ENCODE peak calls at places on chromosomes 3 and 15, in eight cellular contexts. A, K, N, R, W, D, M and X are unnamed samples.

GRCh38 chr3:122169911-122170310 is 13.6 kb upstream of the CASR start:
- DNase-seq in A (no peak), K (no peak), N (no peak), R (no peak), W (no peak), D (no peak), M (no peak), X (no peak)

GRCh38 chr15:70341566-70341965 is 243.8 kb upstream of the TLE3 start:
- DNase-seq in A (peak; percentile 60), K (no peak), N (no peak), R (no peak), W (no peak), D (no peak), M (no peak), X (no peak)

GRCh38 chr3:128554100-128554464 is 61.1 kb upstream of the GATA2 start:
- DNase-seq in A (no peak), K (no peak), N (no peak), R (no peak), W (peak; percentile 19), D (no peak), M (no peak), X (peak; percentile 96)

GRCh38 chr15:62781081-62781497 is 261.5 kb upstream of the TPM1 start:
- DNase-seq in A (no peak), K (no peak), N (no peak), R (peak; percentile 50), W (no peak), D (no peak), M (no peak), X (no peak)

GRCh38 chr3:76731471-76731870 is 308.4 kb upstream of the ROBO2 start:
- DNase-seq in A (no peak), K (no peak), N (no peak), R (no peak), W (no peak), D (no peak), M (no peak), X (no peak)

GRCh38 chr3:62172199-62172598 is 201.2 kb downstream of the FEZF2 start:
- DNase-seq in A (no peak), K (no peak), N (no peak), R (no peak), W (no peak), D (no peak), M (no peak), X (no peak)

GRCh38 chr3:155745795-155746550 is 1.1 kb upstream of the PLCH1 start:
- DNase-seq in A (no peak), K (peak; percentile 23), N (peak; percentile 27), R (no peak), W (peak; percentile 20), D (no peak), M (peak; percentile 50), X (peak; percentile 88)

GRCh38 chr3:40572588-40572987 is 47.8 kb downstream of the ZNF621 start:
- DNase-seq in A (no peak), K (no peak), N (no peak), R (no peak), W (no peak), D (no peak), M (no peak), X (no peak)

GRCh38 chr3:51999861-52000260 is 4.2 kb upstream of the RPL29 start:
- DNase-seq in A (no peak), K (no peak), N (no peak), R (no peak), W (peak; percentile 63), D (no peak), M (no peak), X (no peak)

GRCh38 chr15:95024388-95024787 is 793.0 kb downstream of the MCTP2 start:
- DNase-seq in A (no peak), K (no peak), N (no peak), R (no peak), W (peak; percentile 14), D (no peak), M (no peak), X (no peak)

GRCh38 chr3:197592361-197593045 is 36.7 kb upstream of the BDH1 start:
- DNase-seq in A (no peak), K (no peak), N (no peak), R (no peak), W (peak; percentile 38), D (no peak), M (no peak), X (no peak)

GRCh38 chr15:72835289-72835890 is 51.8 kb upstream of the ADPGK start:
- DNase-seq in A (no peak), K (no peak), N (no peak), R (no peak), W (no peak), D (no peak), M (no peak), X (no peak)

DNA sequence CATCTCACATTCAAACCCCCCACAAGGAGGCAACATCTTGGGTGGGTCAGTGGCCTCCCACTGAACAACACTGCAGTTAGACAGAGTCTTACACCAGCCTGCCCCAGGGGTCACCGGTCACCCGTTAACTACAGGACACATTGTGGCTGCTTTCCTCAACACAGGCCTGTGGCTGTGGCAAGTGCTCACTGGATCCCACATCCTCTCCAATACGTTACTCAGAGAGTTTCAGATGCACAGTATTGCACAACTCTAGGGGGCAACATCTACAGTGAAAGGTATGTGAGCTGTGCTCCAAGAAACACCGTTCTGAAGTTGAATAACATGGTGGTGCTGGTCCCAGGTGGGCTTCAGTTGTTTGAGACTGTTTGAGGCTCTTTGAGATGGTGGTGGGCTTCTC is 41.0 kb downstream of the CTDSPL start:
- DNase-seq in A (no peak), K (no peak), N (no peak), R (no peak), W (no peak), D (no peak), M (no peak), X (no peak)
- H3K4me1 ChIP-seq in A (peaks cover 88% of the 10 kb centered on the region), K (peaks cover 7% of the 10 kb centered on the region), N (peaks cover 32% of the 10 kb centered on the region), R (no peaks in the 10 kb centered on the region), W (peaks cover 34% of the 10 kb centered on the region), D (peaks cover 5% of the 10 kb centered on the region), M (peaks cover 53% of the 10 kb centered on the region), X (peaks cover 20% of the 10 kb centered on the region)

GRCh38 chr3:31937225-31937624 is 43.8 kb downstream of the OSBPL10 start:
- DNase-seq in A (no peak), K (no peak), N (no peak), R (no peak), W (no peak), D (no peak), M (no peak), X (no peak)
- H3K27ac ChIP-seq in A (no peak overlapping the region), K (no peak overlapping the region), N (no peak overlapping the region), R (no peak overlapping the region), W (no peak overlapping the region), D (no peak overlapping the region), M (no peak overlapping the region), X (no peak overlapping the region)

DNA sequence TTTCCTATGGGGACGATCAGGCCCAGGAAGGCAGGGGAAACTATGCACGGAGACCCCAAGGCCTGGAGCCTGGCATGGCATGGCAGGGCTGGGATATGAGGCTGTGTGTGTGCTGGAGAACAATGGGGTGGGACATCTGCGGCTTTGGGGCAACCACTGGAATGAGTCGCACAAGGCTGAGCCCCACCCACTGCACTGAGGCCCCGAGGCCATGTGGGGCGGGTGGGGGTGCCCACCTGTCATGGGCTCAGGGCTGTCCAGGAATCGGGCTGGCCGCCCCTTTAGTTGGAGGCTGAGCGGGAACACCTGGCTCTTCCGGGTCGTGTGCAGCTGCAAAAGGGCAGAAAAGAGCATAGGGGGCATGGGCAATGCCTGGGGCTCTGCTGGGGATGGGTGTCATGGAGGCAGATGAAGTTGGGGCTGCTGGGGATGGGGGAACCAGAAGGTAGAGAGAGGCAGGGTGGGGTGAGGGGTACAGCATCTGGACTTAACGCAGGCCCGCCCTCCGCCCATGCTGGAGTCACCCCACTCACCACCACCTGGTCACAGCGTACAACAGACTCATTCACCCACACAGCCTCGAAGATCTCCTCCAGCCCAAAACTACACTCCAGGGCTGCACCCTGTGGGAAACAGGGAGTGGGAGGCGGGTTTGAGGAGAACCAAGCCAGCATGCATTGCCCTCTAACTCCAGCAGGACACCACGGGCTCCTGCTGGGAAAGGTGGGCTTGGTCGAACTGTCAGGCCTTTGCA is 31.1 kb downstream of the PLXND1 start:
- DNase-seq in A (no peak), K (no peak), N (no peak), R (peak; percentile 25), W (no peak), D (no peak), M (no peak), X (no peak)
- H3K4me1 ChIP-seq in A (peaks cover 28% of the 10 kb centered on the region), K (peaks cover 13% of the 10 kb centered on the region), N (peaks cover 11% of the 10 kb centered on the region), R (no peaks in the 10 kb centered on the region), W (peaks cover 9% of the 10 kb centered on the region), D (peaks cover 50% of the 10 kb centered on the region), M (peaks cover 39% of the 10 kb centered on the region), X (no peaks in the 10 kb centered on the region)

GRCh38 chr3:172839679-172840078 is 89.2 kb downstream of the ECT2 start:
- DNase-seq in A (no peak), K (no peak), N (peak; percentile 15), R (no peak), W (no peak), D (no peak), M (no peak), X (no peak)
- H3K27ac ChIP-seq in A (no peak overlapping the region), K (no peak overlapping the region), N (no peak overlapping the region), R (no peak overlapping the region), W (no peak overlapping the region), D (no peak overlapping the region), M (no peak overlapping the region), X (no peak overlapping the region)

GRCh38 chr3:8166013-8166412 is 335.6 kb upstream of the LMCD1 start:
- DNase-seq in A (no peak), K (no peak), N (no peak), R (no peak), W (no peak), D (no peak), M (no peak), X (no peak)

DNA sequence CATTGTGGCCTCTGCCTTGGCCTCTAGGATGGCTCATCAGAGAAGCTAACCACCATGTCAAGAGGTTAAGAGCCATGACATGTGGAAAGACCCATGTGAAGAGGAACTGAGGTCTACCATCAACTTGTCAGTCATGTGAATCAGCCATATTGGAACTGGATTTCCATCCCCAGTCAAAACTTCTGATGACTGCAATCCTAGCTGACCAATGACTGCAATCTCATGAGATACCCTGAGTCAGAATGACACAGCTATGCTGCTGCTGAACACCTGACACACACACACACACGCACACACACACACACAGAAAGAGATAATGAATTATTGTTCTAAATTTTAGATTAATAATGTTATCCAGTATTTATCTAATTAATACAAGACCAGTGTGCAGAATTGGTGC is 337.5 kb upstream of the LMCD1 start:
- DNase-seq in A (peak; percentile 75), K (no peak), N (no peak), R (no peak), W (no peak), D (no peak), M (no peak), X (no peak)
- H3K4me1 ChIP-seq in A (no peaks in the 10 kb centered on the region), K (no peaks in the 10 kb centered on the region), N (no peaks in the 10 kb centered on the region), R (no peaks in the 10 kb centered on the region), W (no peaks in the 10 kb centered on the region), D (no peaks in the 10 kb centered on the region), M (no peaks in the 10 kb centered on the region), X (no peaks in the 10 kb centered on the region)

DNA sequence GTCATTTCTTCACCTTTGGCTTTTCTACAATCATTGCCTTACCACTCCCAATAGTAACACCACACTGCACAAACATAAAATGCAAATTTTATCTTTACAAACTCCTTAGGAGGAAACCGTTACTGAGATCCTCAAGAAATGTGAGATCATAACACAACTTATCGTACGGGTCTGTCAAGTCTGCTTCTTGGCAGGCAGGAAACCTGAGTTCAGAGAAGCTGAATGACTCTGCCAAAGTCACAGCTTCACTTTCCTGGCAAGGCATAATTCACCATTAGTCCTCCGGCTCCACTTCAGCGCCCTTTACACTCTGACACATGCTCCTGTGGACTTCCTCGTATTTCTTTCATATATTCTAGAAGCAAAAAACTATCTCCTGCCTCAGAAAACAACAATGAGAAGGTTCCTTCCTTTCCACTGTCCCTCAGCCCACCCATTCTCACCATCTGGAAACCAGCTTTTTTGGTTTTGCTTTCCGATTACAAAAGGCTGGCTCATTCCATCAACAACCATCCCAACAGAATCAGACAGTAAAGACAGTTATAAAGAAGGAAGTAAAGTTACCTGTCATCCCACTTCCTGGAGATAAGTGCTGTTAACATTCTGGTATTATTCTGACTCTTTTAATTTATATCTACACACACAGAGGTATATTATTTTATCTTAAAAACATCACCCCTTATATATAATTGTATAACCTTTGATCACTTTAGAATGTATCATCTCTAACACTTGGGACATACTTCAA is 223.4 kb downstream of the STT3B start:
- DNase-seq in A (no peak), K (no peak), N (no peak), R (no peak), W (no peak), D (no peak), M (no peak), X (no peak)
- H3K27ac ChIP-seq in A (no peak overlapping the region), K (no peak overlapping the region), N (no peak overlapping the region), R (no peak overlapping the region), W (no peak overlapping the region), D (no peak overlapping the region), M (no peak overlapping the region), X (no peak overlapping the region)